ENCODE peak calls at places on chromosome 13, in seven cellular contexts. One of them, this sample, is unnamed.

GRCh38 chr13:90910240-90910639 is 437.2 kb upstream of the MIR17HG start:
- DNase-seq in HepG2: no peak
- DNase-seq in K562: no peak
- DNase-seq in HCT116: no peak
- DNase-seq in SK-N-SH: peak; percentile 19
- DNase-seq in H1: no peak
- DNase-seq in GM12878: no peak
- DNase-seq in this sample: no peak

GRCh38 chr13:27117158-27117557 is 54.5 kb downstream of the USP12 start:
- DNase-seq in K562: no peak
- DNase-seq in HepG2: no peak
- DNase-seq in HCT116: no peak
- DNase-seq in GM12878: no peak
- DNase-seq in SK-N-SH: no peak
- DNase-seq in H1: no peak
- DNase-seq in this sample: no peak

GRCh38 chr13:30156270-30156669 is 151.1 kb downstream of the KATNAL1 start:
- DNase-seq in HepG2: no peak
- DNase-seq in H1: no peak
- DNase-seq in SK-N-SH: no peak
- DNase-seq in HCT116: no peak
- DNase-seq in GM12878: no peak
- DNase-seq in K562: no peak
- DNase-seq in this sample: no peak

GRCh38 chr13:76791290-76791664 is 94.9 kb downstream of the KCTD12 start:
- DNase-seq in SK-N-SH: no peak
- DNase-seq in GM12878: no peak
- DNase-seq in HCT116: no peak
- DNase-seq in H1: peak; percentile 1
- DNase-seq in HepG2: no peak
- DNase-seq in K562: no peak
- DNase-seq in this sample: no peak

GRCh38 chr13:86881390-86881789 is 789.8 kb upstream of the SLITRK5 start:
- DNase-seq in K562: no peak
- DNase-seq in HCT116: no peak
- DNase-seq in GM12878: no peak
- DNase-seq in HepG2: no peak
- DNase-seq in H1: peak; percentile 33
- DNase-seq in SK-N-SH: no peak
- DNase-seq in this sample: no peak

GRCh38 chr13:26423634-26424033 is 133.8 kb upstream of the WASF3 start:
- DNase-seq in HepG2: no peak
- DNase-seq in SK-N-SH: peak; percentile 35
- DNase-seq in GM12878: no peak
- DNase-seq in K562: no peak
- DNase-seq in HCT116: no peak
- DNase-seq in H1: no peak
- DNase-seq in this sample: no peak

GRCh38 chr13:38686635-38687245 is at the start of gene FREM2:
- DNase-seq in HCT116: no peak
- DNase-seq in HepG2: no peak
- DNase-seq in K562: no peak
- DNase-seq in SK-N-SH: no peak
- DNase-seq in GM12878: no peak
- DNase-seq in H1: peak; percentile 91
- DNase-seq in this sample: peak; percentile 21

GRCh38 chr13:18948012-18948663 is 233.5 kb downstream of the TUBA3C start:
- DNase-seq in K562: no peak
- DNase-seq in HCT116: no peak
- DNase-seq in SK-N-SH: no peak
- DNase-seq in GM12878: no peak
- DNase-seq in H1: no peak
- DNase-seq in HepG2: no peak
- DNase-seq in this sample: no peak

GRCh38 chr13:77952737-77953136 is 34.1 kb upstream of the EDNRB start:
- DNase-seq in H1: no peak
- DNase-seq in HepG2: no peak
- DNase-seq in SK-N-SH: no peak
- DNase-seq in HCT116: no peak
- DNase-seq in K562: no peak
- DNase-seq in GM12878: no peak
- DNase-seq in this sample: no peak

GRCh38 chr13:79995334-79995733 is 345.6 kb downstream of the SPRY2 start:
- DNase-seq in H1: no peak
- DNase-seq in GM12878: no peak
- DNase-seq in HCT116: no peak
- DNase-seq in SK-N-SH: no peak
- DNase-seq in K562: no peak
- DNase-seq in HepG2: no peak
- DNase-seq in this sample: no peak

GRCh38 chr13:35512271-35512920 is 35.9 kb upstream of the MAB21L1 start:
- DNase-seq in SK-N-SH: no peak
- DNase-seq in HepG2: no peak
- DNase-seq in H1: no peak
- DNase-seq in GM12878: no peak
- DNase-seq in K562: no peak
- DNase-seq in HCT116: no peak
- DNase-seq in this sample: no peak

GRCh38 chr13:24275041-24275440 is 34.3 kb upstream of the C1QTNF9 start:
- DNase-seq in GM12878: no peak
- DNase-seq in HepG2: no peak
- DNase-seq in SK-N-SH: no peak
- DNase-seq in K562: no peak
- DNase-seq in H1: no peak
- DNase-seq in HCT116: no peak
- DNase-seq in this sample: no peak
- TF ChIP-seq JUND in GM12878: no peak
- TF ChIP-seq JUND in HepG2: no peak
- TF ChIP-seq JUND in SK-N-SH: no peak
- TF ChIP-seq JUND in K562: no peak
- TF ChIP-seq JUND in H1: no peak
- TF ChIP-seq JUND in HCT116: no peak
- TF ChIP-seq JUND in this sample: no peak

DNA sequence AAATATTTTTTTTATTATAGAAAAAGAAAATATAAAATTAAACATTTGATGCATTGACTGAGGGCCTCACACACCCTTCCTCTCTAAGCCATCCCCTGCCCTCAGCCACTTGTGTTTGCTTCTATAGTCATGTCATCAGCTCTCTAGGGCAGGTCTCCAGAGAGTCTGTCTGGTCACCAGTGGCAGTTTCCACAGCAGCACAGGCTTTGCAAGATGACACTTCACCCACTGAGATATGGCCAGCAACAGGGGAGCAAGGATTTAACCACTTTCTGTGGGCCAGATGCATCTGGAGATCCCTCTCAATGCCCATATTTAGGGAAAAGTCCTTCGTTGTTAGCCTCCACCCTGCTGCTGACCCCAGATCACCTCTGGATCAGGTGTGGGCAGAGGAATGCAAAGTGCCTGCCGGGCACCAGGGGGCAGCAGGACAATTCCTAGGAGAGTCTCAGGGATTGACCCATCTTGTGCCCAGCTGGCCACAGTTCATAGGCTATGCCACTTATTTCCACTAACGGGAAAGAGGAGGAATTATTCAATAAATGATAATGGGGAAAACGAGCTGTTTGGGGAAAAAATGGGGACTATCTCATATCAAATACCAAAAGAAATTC is 4.8 kb downstream of the ABCC4 start:
- DNase-seq in SK-N-SH: peak; percentile 82
- DNase-seq in GM12878: no peak
- DNase-seq in H1: no peak
- DNase-seq in HCT116: peak; percentile 21
- DNase-seq in HepG2: peak; percentile 56
- DNase-seq in K562: no peak
- DNase-seq in this sample: peak; percentile 53
- TF ChIP-seq JUND in SK-N-SH: no peak
- TF ChIP-seq JUND in GM12878: no peak
- TF ChIP-seq JUND in H1: no peak
- TF ChIP-seq JUND in HCT116: no peak
- TF ChIP-seq JUND in HepG2: no peak
- TF ChIP-seq JUND in K562: no peak
- TF ChIP-seq JUND in this sample: no peak

DNA sequence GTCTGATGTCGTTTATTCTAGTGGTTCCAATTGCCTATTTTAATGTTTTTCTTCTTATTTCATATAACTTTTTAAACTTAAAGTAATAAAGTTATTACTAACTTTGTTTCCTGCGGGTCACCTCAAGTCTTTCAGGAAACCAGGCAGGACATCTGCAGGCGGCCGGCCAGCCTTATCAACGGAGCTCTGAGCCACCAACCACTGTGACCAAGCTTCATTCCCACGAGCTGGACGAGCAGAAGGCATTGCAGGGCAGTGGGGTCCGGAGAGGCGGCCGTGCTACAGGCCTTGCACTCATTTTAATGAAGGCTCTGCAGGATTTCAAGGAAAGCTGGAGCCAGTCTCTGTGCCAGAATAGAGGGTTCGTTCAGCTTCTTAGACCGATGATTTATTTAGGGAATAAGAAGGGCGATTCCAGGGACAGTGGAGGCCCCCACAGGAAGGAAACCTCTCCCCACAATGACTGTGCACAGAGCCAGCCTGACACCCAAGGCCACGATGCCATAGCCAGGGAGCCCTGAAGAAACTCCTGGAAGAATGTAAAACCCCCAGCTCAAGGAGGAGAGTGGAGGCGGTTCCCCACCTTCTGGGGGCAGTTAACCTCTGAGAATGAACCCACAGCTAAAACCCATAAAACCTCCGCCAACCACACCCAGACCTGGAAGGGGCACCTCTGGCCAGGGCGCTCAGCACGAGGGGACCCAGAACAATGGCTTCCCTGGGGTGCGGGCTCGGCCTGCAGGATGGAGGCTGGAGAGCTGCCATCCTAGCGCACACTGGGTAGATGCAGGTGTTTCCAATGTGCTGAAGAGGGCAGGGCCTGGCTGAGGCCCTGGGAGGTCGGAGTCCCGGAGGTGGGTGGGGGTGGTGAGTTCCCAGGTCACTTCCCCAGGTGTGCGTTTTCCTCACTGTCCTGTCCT is 75.0 kb downstream of the RASA3 start:
- DNase-seq in SK-N-SH: no peak
- DNase-seq in K562: no peak
- DNase-seq in GM12878: no peak
- DNase-seq in HepG2: no peak
- DNase-seq in H1: no peak
- DNase-seq in HCT116: no peak
- DNase-seq in this sample: no peak
- TF ChIP-seq JUND in SK-N-SH: no peak
- TF ChIP-seq JUND in K562: no peak
- TF ChIP-seq JUND in GM12878: no peak
- TF ChIP-seq JUND in HepG2: no peak
- TF ChIP-seq JUND in H1: no peak
- TF ChIP-seq JUND in HCT116: no peak
- TF ChIP-seq JUND in this sample: no peak

GRCh38 chr13:50684366-50684765 is 159.1 kb downstream of the DLEU7 start:
- DNase-seq in H1: no peak
- DNase-seq in GM12878: no peak
- DNase-seq in SK-N-SH: no peak
- DNase-seq in HCT116: no peak
- DNase-seq in HepG2: no peak
- DNase-seq in K562: no peak
- DNase-seq in this sample: no peak

GRCh38 chr13:50686547-50686946 is 156.9 kb downstream of the DLEU7 start:
- DNase-seq in HCT116: no peak
- DNase-seq in HepG2: no peak
- DNase-seq in H1: no peak
- DNase-seq in K562: no peak
- DNase-seq in SK-N-SH: no peak
- DNase-seq in GM12878: no peak
- DNase-seq in this sample: no peak

GRCh38 chr13:50687545-50687944 is 155.9 kb downstream of the DLEU7 start:
- DNase-seq in SK-N-SH: no peak
- DNase-seq in HepG2: no peak
- DNase-seq in HCT116: no peak
- DNase-seq in H1: no peak
- DNase-seq in K562: no peak
- DNase-seq in GM12878: no peak
- DNase-seq in this sample: no peak

GRCh38 chr13:50682966-50683365 is 160.5 kb downstream of the DLEU7 start:
- DNase-seq in HCT116: no peak
- DNase-seq in HepG2: no peak
- DNase-seq in GM12878: no peak
- DNase-seq in K562: no peak
- DNase-seq in SK-N-SH: no peak
- DNase-seq in H1: no peak
- DNase-seq in this sample: no peak

DNA sequence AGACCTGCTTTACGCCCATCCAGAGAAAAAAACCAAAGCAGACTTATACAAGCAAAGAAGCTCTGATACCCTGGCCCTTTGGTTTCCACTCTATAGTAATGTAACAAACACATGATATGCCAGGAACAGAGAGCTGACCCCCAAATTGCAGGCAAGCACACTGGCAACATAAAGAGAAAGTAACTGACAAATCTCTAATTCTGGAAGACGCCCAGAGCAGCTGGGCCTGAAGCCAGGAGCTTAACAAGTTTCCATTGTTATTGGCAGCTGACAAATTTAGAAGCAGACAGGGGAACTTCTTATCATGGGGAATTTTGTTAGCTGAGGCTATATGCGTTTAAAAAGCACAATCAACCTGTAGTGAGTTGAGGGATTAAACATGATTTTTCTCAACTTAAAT is 158.0 kb downstream of the DLEU7 start:
- DNase-seq in K562: no peak
- DNase-seq in H1: no peak
- DNase-seq in HCT116: no peak
- DNase-seq in GM12878: no peak
- DNase-seq in SK-N-SH: no peak
- DNase-seq in HepG2: no peak
- DNase-seq in this sample: no peak
- TF ChIP-seq JUND in K562: no peak
- TF ChIP-seq JUND in H1: no peak
- TF ChIP-seq JUND in HCT116: no peak
- TF ChIP-seq JUND in GM12878: no peak
- TF ChIP-seq JUND in SK-N-SH: no peak
- TF ChIP-seq JUND in HepG2: no peak
- TF ChIP-seq JUND in this sample: no peak

DNA sequence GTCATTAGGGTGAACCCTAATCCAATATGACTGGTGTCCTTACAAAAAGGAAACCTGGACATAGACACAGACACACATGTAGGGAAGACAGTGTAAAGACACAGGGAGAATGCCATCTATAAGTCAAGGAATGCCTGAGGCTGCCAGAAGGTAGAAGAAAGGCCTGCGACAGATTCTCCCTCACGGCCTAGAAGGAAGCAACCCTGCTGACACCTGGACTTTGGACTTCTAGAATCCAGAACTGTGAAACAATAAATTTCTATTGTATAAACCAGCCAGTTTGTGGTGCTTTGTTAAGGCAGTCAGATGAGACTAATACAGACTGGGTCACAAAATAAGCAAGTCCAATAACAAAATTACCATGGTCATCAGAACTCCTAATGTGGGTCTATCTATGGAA is 120.4 kb downstream of the ENOX1 start:
- DNase-seq in GM12878: no peak
- DNase-seq in HepG2: no peak
- DNase-seq in K562: no peak
- DNase-seq in SK-N-SH: no peak
- DNase-seq in H1: no peak
- DNase-seq in HCT116: no peak
- DNase-seq in this sample: no peak
- TF ChIP-seq JUND in GM12878: no peak
- TF ChIP-seq JUND in HepG2: no peak
- TF ChIP-seq JUND in K562: no peak
- TF ChIP-seq JUND in SK-N-SH: no peak
- TF ChIP-seq JUND in H1: no peak
- TF ChIP-seq JUND in HCT116: no peak
- TF ChIP-seq JUND in this sample: no peak